ENCODE peak calls at places on chromosome 11, in four cellular contexts. A, Q, M and H are unnamed samples.

GRCh38 chr11:64364435-64364834 is 5.5 kb downstream of the RPS6KA4 start:
- DNase-seq in A (no peak), M (no peak), Q (no peak), H (no peak)

GRCh38 chr11:119433369-119433749 is 10.4 kb upstream of the THY1 start:
- DNase-seq in A (peak; percentile 77), M (no peak), Q (no peak), H (no peak)

GRCh38 chr11:123250811-123251655 is 56.0 kb upstream of the CLMP start:
- DNase-seq in M (no peak), A (no peak), Q (no peak), H (no peak)

GRCh38 chr11:93054881-93055280 is 85.4 kb downstream of the MTNR1B start:
- DNase-seq in M (no peak), A (peak; percentile 99), Q (no peak), H (no peak)

GRCh38 chr11:90234977-90235376 is 12.1 kb upstream of the CHORDC1 start:
- DNase-seq in M (no peak), Q (no peak), A (no peak), H (no peak)

GRCh38 chr11:17992916-17993315 is 19.9 kb downstream of the SERGEF start:
- DNase-seq in Q (no peak), M (no peak), A (no peak), H (no peak)

GRCh38 chr11:124762077-124762623 is at the start of gene ESAM:
- DNase-seq in A (no peak), Q (peak; percentile 93), M (peak; percentile 78), H (peak; percentile 75)

GRCh38 chr11:3130269-3131071 is 34.6 kb downstream of the OSBPL5 start:
- DNase-seq in M (peak; percentile 39), A (no peak), Q (no peak), H (peak; percentile 37)

GRCh38 chr11:27410301-27410700 is 47.3 kb upstream of the CCDC34 start:
- DNase-seq in A (no peak), Q (no peak), M (no peak), H (no peak)

GRCh38 chr11:96303067-96303466 is 39.9 kb downstream of the MAML2 start:
- DNase-seq in M (no peak), Q (no peak), A (peak; percentile 87), H (no peak)

GRCh38 chr11:62542750-62543567 is 3.6 kb downstream of the AHNAK start:
- DNase-seq in M (peak; percentile 86), Q (peak; percentile 87), A (peak; percentile 70), H (peak; percentile 94)
- H3K27me3 ChIP-seq in M (no peaks in the 10 kb centered on the region), Q (no peaks in the 10 kb centered on the region), A (no peaks in the 10 kb centered on the region), H (no peaks in the 10 kb centered on the region)

GRCh38 chr11:76762867-76763572 is 20.1 kb upstream of the TSKU start:
- DNase-seq in Q (no peak), M (no peak), A (no peak), H (peak; percentile 38)
- H3K27ac ChIP-seq in Q (no peak overlapping the region), M (no peak overlapping the region), A (no peak overlapping the region), H (no peak overlapping the region)

GRCh38 chr11:8251767-8252295 is 11.8 kb downstream of the LMO1 start:
- DNase-seq in A (no peak), Q (no peak), M (no peak), H (no peak)

GRCh38 chr11:8250981-8251620 is 12.6 kb downstream of the LMO1 start:
- DNase-seq in A (no peak), M (no peak), Q (no peak), H (peak; percentile 66)

GRCh38 chr11:8252946-8253345 is 10.7 kb downstream of the LMO1 start:
- DNase-seq in Q (no peak), M (no peak), A (no peak), H (no peak)

GRCh38 chr11:8253566-8253965 is 10.1 kb downstream of the LMO1 start:
- DNase-seq in Q (no peak), A (no peak), M (no peak), H (no peak)

GRCh38 chr11:8252388-8252787 is 11.3 kb downstream of the LMO1 start:
- DNase-seq in Q (no peak), M (no peak), A (no peak), H (peak; percentile 17)
- H3K4me3 ChIP-seq in Q (no peak overlapping the region), M (no peak overlapping the region), A (no peak overlapping the region), H (no peak overlapping the region)

GRCh38 chr11:69697861-69698260 is 6.0 kb downstream of the FGF19 start:
- DNase-seq in Q (no peak), M (no peak), A (no peak), H (peak; percentile 44)
- H3K27me3 ChIP-seq in Q (peaks cover 28% of the 10 kb centered on the region), M (peaks cover 4% of the 10 kb centered on the region), A (peaks cover 46% of the 10 kb centered on the region), H (no peaks in the 10 kb centered on the region)

DNA sequence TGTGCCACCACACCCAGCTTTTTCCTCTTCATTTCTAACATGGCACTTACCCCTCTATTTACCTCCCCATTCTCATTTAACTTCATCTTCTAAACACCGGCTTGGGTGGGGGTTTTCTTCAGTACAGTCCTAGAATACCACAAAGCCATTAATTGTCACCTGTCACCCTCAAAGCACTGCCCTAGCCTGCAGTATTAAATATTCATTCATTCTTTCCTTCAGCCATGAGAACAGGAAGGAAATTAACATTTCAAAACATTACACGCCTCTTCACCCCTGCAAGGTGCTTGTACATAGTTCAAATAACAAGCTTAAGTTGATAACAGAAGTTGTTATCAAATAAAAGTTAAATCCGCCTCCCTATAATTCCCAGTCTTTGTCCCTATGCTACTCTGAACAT is 10.7 kb upstream of the VPS37C start:
- DNase-seq in A (no peak), M (no peak), Q (no peak), H (no peak)
- H3K27ac ChIP-seq in A (no peak overlapping the region), M (no peak overlapping the region), Q (no peak overlapping the region), H (no peak overlapping the region)

GRCh38 chr11:8671242-8671641 is 11.2 kb downstream of the TRIM66 start:
- DNase-seq in Q (no peak), A (peak; percentile 97), M (no peak), H (no peak)
- H3K4me3 ChIP-seq in Q (no peak overlapping the region), A (no peak overlapping the region), M (no peak overlapping the region), H (no peak overlapping the region)

GRCh38 chr11:69876013-69876412 is 56.8 kb upstream of the FGF3 start:
- DNase-seq in M (no peak), A (no peak), Q (no peak), H (no peak)
- H3K27me3 ChIP-seq in M (no peaks in the 10 kb centered on the region), A (peaks cover 59% of the 10 kb centered on the region), Q (peaks cover 24% of the 10 kb centered on the region), H (no peaks in the 10 kb centered on the region)

GRCh38 chr11:118148240-118148639 is 4.4 kb downstream of the SCN4B start:
- DNase-seq in A (no peak), M (no peak), Q (no peak), H (no peak)

GRCh38 chr11:118144869-118145268 is 7.8 kb downstream of the SCN4B start:
- DNase-seq in Q (no peak), M (peak; percentile 38), A (no peak), H (no peak)

GRCh38 chr11:118147502-118147901 is 5.1 kb downstream of the SCN4B start:
- DNase-seq in M (no peak), Q (no peak), A (no peak), H (no peak)

GRCh38 chr11:118145285-118146227 is 7.1 kb downstream of the SCN4B start:
- DNase-seq in A (peak; percentile 41), M (peak; percentile 88), Q (peak; percentile 96), H (peak; percentile 91)

DNA sequence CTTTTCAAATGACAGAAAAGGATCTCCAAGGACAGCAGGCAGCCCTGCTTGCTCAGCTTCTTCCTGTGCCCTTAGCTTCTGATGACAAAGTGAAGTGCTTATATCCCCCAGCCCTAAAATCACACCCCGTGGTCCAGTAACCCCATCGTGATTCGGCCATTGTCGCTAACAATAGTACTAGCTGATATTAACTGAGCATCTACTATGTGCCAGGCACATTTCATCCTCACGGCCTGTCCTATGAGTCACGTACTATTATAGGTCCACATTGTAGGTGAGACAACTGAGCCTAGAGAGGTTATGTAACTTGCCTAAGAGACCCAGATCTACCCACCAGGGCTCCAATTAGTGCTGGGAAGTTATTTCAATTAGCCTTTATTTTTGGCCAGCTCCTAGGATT is 6.1 kb downstream of the SCN4B start:
- DNase-seq in M (peak; percentile 41), Q (no peak), A (no peak), H (no peak)
- H3K27ac ChIP-seq in M (no peak overlapping the region), Q (no peak overlapping the region), A (no peak overlapping the region), H (no peak overlapping the region)

GRCh38 chr11:65524747-65525658 is at the start of gene SCYL1:
- DNase-seq in Q (peak; percentile 96), M (peak; percentile 88), A (peak; percentile 79), H (peak; percentile 94)

GRCh38 chr11:65524010-65524746 is 705 bp upstream of the SCYL1 start:
- DNase-seq in A (no peak), Q (peak; percentile 45), M (peak; percentile 59), H (peak; percentile 79)

GRCh38 chr11:65525659-65526480 is 987 bp downstream of the SCYL1 start:
- DNase-seq in M (no peak), Q (peak; percentile 16), A (no peak), H (peak; percentile 75)

GRCh38 chr11:65528819-65529350 is 4.0 kb downstream of the SCYL1 start:
- DNase-seq in M (no peak), Q (no peak), A (no peak), H (no peak)

GRCh38 chr11:65526744-65527143 is 1.9 kb downstream of the SCYL1 start:
- DNase-seq in M (no peak), Q (no peak), A (no peak), H (peak; percentile 64)
- H3K4me3 ChIP-seq in M (no peak overlapping the region), Q (no peak overlapping the region), A (no peak overlapping the region), H (no peak overlapping the region)